ENCODE peak calls at places on chromosome 21, in six cellular contexts. X is mucosa of descending colon, W is fibroblast of lung, A is lower leg skin, J is endodermal cell, C is nephron progenitor cell. S is an unnamed sample.

GRCh38 chr21:27636671-27637070 is 669.8 kb upstream of the ADAMTS5 start:
- DNase-seq in W (no peak), A (no peak), C (no peak), X (no peak), J (no peak), S (no peak)

GRCh38 chr21:32951041-32951440 is 74.7 kb upstream of the OLIG2 start:
- DNase-seq in J (peak; percentile 40), X (no peak), A (no peak), C (no peak), W (no peak), S (no peak)

GRCh38 chr21:43758132-43758619 is 17.9 kb downstream of the CSTB start:
- DNase-seq in C (no peak), W (peak; percentile 51), J (no peak), A (no peak), X (no peak), S (peak; percentile 72)

GRCh38 chr21:14916676-14917141 is 148.1 kb downstream of the NRIP1 start:
- DNase-seq in A (no peak), X (peak; percentile 15), W (peak; percentile 43), C (no peak), J (peak; percentile 58), S (no peak)

GRCh38 chr21:20822559-20823133 is 175.6 kb upstream of the NCAM2 start:
- DNase-seq in C (no peak), J (no peak), A (no peak), X (no peak), W (no peak), S (no peak)

GRCh38 chr21:39647476-39647875 is 34.7 kb downstream of the B3GALT5 start:
- DNase-seq in C (no peak), A (no peak), W (peak; percentile 92), X (no peak), J (peak; percentile 41), S (no peak)

GRCh38 chr21:29382029-29382654 is 83.4 kb downstream of the BACH1 start:
- DNase-seq in X (no peak), C (no peak), J (no peak), A (no peak), W (peak; percentile 90), S (no peak)

GRCh38 chr21:28283652-28284490 is 708.8 kb downstream of the LTN1 start:
- DNase-seq in J (no peak), X (no peak), A (no peak), W (peak; percentile 94), C (no peak), S (no peak)

GRCh38 chr21:27480841-27481261 is 514.0 kb upstream of the ADAMTS5 start:
- DNase-seq in W (peak; percentile 58), X (no peak), J (no peak), C (no peak), A (no peak), S (no peak)

GRCh38 chr21:39197448-39197847 is 14.2 kb upstream of the PSMG1 start:
- DNase-seq in J (no peak), A (no peak), C (no peak), X (no peak), W (no peak), S (no peak)

GRCh38 chr21:16117851-16118592 is 388.2 kb downstream of the USP25 start:
- DNase-seq in W (peak; percentile 99), J (no peak), C (no peak), A (no peak), X (no peak), S (no peak)

GRCh38 chr21:15007716-15008296 is 57.0 kb downstream of the NRIP1 start:
- DNase-seq in C (no peak), J (no peak), A (no peak), X (no peak), W (no peak), S (no peak)

GRCh38 chr21:16821588-16821987 is 691.3 kb upstream of the CXADR start:
- DNase-seq in C (no peak), X (no peak), W (peak; percentile 62), J (no peak), A (no peak), S (no peak)

GRCh38 chr21:21003701-21004100 is 5.5 kb downstream of the NCAM2 start:
- DNase-seq in A (no peak), X (no peak), C (peak; percentile 11), J (peak; percentile 60), W (peak; percentile 23), S (no peak)

GRCh38 chr21:17607684-17608083 is 5.0 kb downstream of the BTG3 start:
- DNase-seq in W (no peak), J (no peak), A (no peak), X (peak; percentile 27), C (no peak), S (no peak)

GRCh38 chr21:16302851-16303282 is 573.1 kb downstream of the USP25 start:
- DNase-seq in W (peak; percentile 95), C (no peak), J (no peak), X (no peak), A (peak; percentile 40), S (no peak)

GRCh38 chr21:43900690-43901089 is 35.7 kb downstream of the AGPAT3 start:
- DNase-seq in A (no peak), J (no peak), W (no peak), C (no peak), X (no peak), S (no peak)

GRCh38 chr21:33367309-33367973 is 35.8 kb upstream of the IFNGR2 start:
- DNase-seq in A (no peak), X (no peak), W (no peak), C (no peak), J (peak; percentile 60), S (no peak)

GRCh38 chr21:45152265-45152746 is 77.9 kb downstream of the ADARB1 start:
- DNase-seq in X (peak; percentile 51), W (peak; percentile 65), A (peak; percentile 18), C (peak; percentile 67), J (peak; percentile 84), S (peak; percentile 92)
- TF ChIP-seq CTCF in X (no peak), W (no peak), A (no peak), C (peak; percentile 19), J (peak; percentile 70), S (peak; percentile 45)

GRCh38 chr21:30444204-30444603 is 4.1 kb downstream of the KRTAP15-1 start:
- DNase-seq in W (no peak), J (peak; percentile 64), X (no peak), A (no peak), C (no peak), S (no peak)
- TF ChIP-seq CTCF in W (no peak), J (peak; percentile 61), X (no peak), A (no peak), C (peak; percentile 7), S (no peak)

GRCh38 chr21:34614443-34614692 is 545 bp downstream of the RCAN1 start:
- DNase-seq in W (no peak), J (no peak), A (no peak), X (no peak), C (no peak), S (no peak)
- TF ChIP-seq CTCF in W (no peak), J (no peak), A (no peak), X (no peak), C (no peak), S (no peak)

GRCh38 chr21:35563885-35564451 is 496.4 kb downstream of the SETD4 start:
- DNase-seq in C (peak; percentile 11), W (peak; percentile 98), X (peak; percentile 31), A (peak; percentile 26), J (peak; percentile 47), S (no peak)
- TF ChIP-seq CTCF in C (no peak), W (no peak), X (no peak), A (no peak), J (no peak), S (no peak)

GRCh38 chr21:31946236-31946635 is 73.4 kb downstream of the HUNK start:
- DNase-seq in J (no peak), A (no peak), C (no peak), W (no peak), X (no peak), S (no peak)
- TF ChIP-seq CTCF in J (no peak), A (no peak), C (no peak), W (no peak), X (no peak), S (no peak)

GRCh38 chr21:38077504-38077903 is 161.2 kb upstream of the KCNJ6 start:
- DNase-seq in J (no peak), C (no peak), A (no peak), X (no peak), W (no peak), S (no peak)
- TF ChIP-seq CTCF in J (no peak), C (no peak), A (no peak), X (no peak), W (no peak), S (no peak)

DNA sequence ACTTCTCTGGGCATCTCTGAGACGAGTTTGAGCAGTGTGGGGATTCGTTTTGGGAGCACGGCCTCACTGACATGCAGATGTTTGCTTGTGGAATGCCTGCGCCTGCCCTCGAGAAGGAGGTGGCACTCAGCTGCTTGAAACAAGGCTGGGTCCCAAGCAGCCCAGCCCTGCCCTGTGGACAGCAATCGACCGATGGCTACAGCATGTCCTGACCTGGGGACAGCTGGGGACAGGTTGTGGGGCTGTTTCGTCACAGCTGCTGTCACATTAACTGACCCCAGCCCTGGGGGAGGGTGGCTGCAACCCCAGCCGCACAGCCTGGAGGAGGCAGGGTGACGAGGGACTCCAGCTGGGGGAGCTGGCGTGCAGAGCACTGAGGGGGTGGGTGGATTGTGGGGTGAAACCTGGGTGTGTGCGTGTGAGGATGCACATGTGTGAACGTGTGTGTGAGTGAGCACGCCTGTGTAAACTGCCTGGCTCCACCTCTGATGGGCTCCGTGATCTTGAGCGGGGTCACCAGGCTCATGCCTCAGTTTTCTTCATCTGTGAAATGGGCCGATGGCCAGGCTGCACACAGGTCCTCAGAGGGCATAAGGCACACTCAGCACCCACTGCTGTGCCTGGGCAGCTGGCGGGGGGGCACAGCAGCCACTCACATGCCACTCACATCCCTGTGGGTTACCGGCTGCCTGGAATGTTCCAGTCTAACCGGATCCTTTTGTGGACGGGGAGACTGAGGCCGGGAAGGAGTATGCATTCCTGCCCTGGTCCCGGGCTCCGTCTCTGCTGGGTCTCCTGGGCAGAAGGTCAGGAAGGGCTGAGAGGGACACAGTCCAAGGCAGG is 49.3 kb downstream of the COL18A1 start:
- DNase-seq in X (no peak), A (no peak), C (no peak), W (no peak), J (no peak), S (peak; percentile 61)
- TF ChIP-seq CTCF in X (no peak), A (no peak), C (no peak), W (no peak), J (no peak), S (no peak)

DNA sequence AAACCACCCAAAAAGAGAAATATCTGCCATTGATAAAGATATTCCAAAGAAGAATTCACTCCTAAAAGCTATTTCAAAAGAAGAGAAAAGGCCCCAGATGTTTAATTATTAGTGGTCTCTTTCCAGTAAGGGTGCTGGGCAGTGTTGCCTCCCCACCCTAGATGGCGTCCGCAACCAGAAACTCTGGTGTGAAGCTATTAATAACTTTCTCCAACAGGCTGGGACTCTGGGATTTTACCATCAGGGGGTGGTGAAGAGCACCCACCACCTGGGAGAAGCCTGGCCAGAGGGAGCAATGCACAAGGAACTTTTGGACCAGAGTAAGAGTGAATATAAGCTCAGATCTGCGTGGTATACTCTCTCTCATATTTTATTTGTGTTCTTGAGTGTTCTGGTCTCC is 115.4 kb upstream of the TIAM1 start:
- DNase-seq in A (no peak), W (no peak), J (peak; percentile 72), X (no peak), C (no peak), S (no peak)
- TF ChIP-seq CTCF in A (no peak), W (no peak), J (peak; percentile 70), X (no peak), C (no peak), S (no peak)